ENCODE peak calls at places on chromosomes 16 and 17, in five cellular contexts. One of them, this sample, is unnamed.

GRCh38 chr16:72819345-72819744 is 228.6 kb downstream of the ZFHX3 start:
- DNase-seq in neural progenitor cell: no peak
- DNase-seq in Calu3: no peak
- DNase-seq in progenitor cell of endocrine pancreas: no peak
- DNase-seq in spleen: no peak
- DNase-seq in this sample: no peak

GRCh38 chr17:39781028-39781800 is 43.5 kb downstream of the GRB7 start:
- DNase-seq in neural progenitor cell: no peak
- DNase-seq in Calu3: peak
- DNase-seq in progenitor cell of endocrine pancreas: no peak
- DNase-seq in spleen: no peak
- DNase-seq in this sample: no peak

GRCh38 chr17:79745641-79746105 is 14.9 kb downstream of the ENPP7 start:
- DNase-seq in neural progenitor cell: no peak
- DNase-seq in Calu3: no peak
- DNase-seq in progenitor cell of endocrine pancreas: no peak
- DNase-seq in spleen: no peak
- DNase-seq in this sample: no peak

GRCh38 chr16:69131167-69131748 is 1.1 kb downstream of the CHTF8 start:
- DNase-seq in neural progenitor cell: peak
- DNase-seq in Calu3: no peak
- DNase-seq in progenitor cell of endocrine pancreas: no peak
- DNase-seq in spleen: peak
- DNase-seq in this sample: peak

GRCh38 chr17:48633266-48633816 is 7.2 kb upstream of the HOXB9 start:
- DNase-seq in neural progenitor cell: no peak
- DNase-seq in Calu3: no peak
- DNase-seq in progenitor cell of endocrine pancreas: no peak
- DNase-seq in spleen: no peak
- DNase-seq in this sample: peak

GRCh38 chr16:79055251-79055972 is 545.1 kb downstream of the MAF start:
- DNase-seq in neural progenitor cell: no peak
- DNase-seq in Calu3: no peak
- DNase-seq in progenitor cell of endocrine pancreas: no peak
- DNase-seq in spleen: no peak
- DNase-seq in this sample: no peak

GRCh38 chr17:72458301-72458700 is 337.5 kb downstream of the SOX9 start:
- DNase-seq in neural progenitor cell: no peak
- DNase-seq in Calu3: no peak
- DNase-seq in progenitor cell of endocrine pancreas: no peak
- DNase-seq in spleen: peak
- DNase-seq in this sample: no peak

GRCh38 chr17:66165537-66166123 is 26.3 kb downstream of the CEP112 start:
- DNase-seq in neural progenitor cell: peak
- DNase-seq in Calu3: peak
- DNase-seq in progenitor cell of endocrine pancreas: no peak
- DNase-seq in spleen: no peak
- DNase-seq in this sample: peak

GRCh38 chr16:85045077-85045476 is 17.5 kb downstream of the KIAA0513 start:
- DNase-seq in neural progenitor cell: no peak
- DNase-seq in Calu3: no peak
- DNase-seq in progenitor cell of endocrine pancreas: no peak
- DNase-seq in spleen: no peak
- DNase-seq in this sample: no peak

DNA sequence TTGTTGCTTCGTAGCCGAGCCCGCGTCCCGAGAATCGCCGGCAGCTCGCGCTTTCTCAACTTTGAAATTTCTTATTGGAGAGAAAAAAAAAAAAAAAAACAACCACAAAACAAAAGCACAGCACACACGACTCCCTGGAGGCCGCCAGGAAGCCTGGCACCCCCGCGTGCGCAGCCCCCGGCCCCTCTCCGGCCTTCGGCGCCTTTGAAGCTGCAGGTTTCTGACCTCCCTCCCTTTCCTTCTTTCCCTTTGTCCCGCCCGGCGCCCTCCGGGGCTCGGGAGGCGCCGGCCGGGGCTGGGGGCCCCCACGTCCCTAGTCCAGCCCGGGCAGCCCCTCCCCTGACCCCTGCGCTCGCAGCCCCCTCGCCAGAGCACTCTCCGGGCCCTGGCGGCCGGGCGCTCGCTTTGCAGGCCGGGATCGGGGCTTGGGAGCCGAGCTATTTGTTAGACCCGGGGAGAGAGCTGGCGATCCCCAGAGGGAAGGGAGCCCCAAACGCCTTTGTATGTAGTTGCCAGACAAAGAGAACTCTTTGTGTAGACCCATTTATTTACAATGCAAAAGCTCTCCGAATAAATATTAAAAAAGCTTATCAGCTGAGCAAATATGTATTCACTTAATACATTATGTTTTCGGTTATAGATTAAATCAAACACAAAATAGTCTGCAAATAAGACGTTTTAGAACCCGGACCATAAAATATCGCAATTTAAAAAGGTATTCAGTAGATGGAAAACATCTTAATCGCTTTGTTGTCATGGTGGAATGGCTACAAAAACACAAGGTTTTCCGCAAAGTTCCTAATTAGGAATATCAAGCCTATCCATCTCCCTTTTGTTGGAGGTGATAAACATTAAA is 2.3 kb downstream of the BAHCC1 start:
- DNase-seq in neural progenitor cell: peak
- DNase-seq in Calu3: no peak
- DNase-seq in progenitor cell of endocrine pancreas: peak
- DNase-seq in spleen: no peak
- DNase-seq in this sample: peak
- TF ChIP-seq CTCF in neural progenitor cell: peak
- TF ChIP-seq CTCF in Calu3: no peak
- TF ChIP-seq CTCF in progenitor cell of endocrine pancreas: peak
- TF ChIP-seq CTCF in spleen: no peak
- TF ChIP-seq CTCF in this sample: peak

DNA sequence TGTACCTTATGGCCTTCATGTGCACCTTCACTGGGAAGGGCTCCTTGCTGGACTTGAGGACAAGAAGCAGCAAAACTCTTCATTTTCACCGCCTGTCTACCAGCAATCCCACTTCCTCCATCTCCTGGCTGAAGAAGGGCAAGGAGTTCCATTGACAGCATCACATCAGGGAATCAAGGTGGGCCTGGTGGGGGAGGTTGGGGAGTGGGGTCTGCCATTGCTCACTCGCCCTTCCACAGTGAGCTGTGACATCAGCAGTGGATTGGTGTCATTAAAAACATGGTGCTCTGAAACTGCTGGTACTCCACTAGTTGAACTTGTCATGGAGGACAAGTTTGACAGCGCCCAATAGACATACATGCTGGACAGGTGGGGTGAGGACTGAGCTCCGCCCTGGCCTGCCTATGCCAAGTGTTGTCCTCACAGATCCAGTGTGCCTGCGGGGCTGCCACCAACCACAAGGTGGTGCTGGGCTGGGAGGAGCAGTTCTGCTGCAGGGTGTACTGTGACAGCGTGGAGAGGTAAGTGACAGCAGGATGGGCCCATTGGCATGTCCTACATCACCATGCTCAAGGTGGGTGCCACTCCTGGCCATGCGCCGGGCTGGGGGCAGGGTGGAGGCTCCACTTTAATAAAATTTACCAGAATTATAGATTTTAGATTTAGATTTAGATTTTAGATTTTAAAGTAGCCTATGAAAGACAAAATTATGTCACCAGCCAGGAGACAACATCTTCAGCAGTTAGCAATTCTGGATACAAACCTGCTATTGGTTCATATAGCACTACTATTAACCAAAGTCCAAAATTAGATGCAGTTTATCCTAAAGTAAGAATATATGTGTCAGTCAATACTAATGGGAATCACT is 1729.1 kb downstream of the TP53TG3F start:
- DNase-seq in neural progenitor cell: no peak
- DNase-seq in Calu3: no peak
- DNase-seq in progenitor cell of endocrine pancreas: no peak
- DNase-seq in spleen: no peak
- DNase-seq in this sample: no peak
- TF ChIP-seq CTCF in neural progenitor cell: no peak
- TF ChIP-seq CTCF in Calu3: no peak
- TF ChIP-seq CTCF in progenitor cell of endocrine pancreas: no peak
- TF ChIP-seq CTCF in spleen: no peak
- TF ChIP-seq CTCF in this sample: no peak

GRCh38 chr17:17902357-17902756 is 65.6 kb upstream of the SREBF1 start:
- DNase-seq in neural progenitor cell: no peak
- DNase-seq in Calu3: no peak
- DNase-seq in progenitor cell of endocrine pancreas: no peak
- DNase-seq in spleen: no peak
- DNase-seq in this sample: no peak
- TF ChIP-seq CTCF in neural progenitor cell: no peak
- TF ChIP-seq CTCF in Calu3: no peak
- TF ChIP-seq CTCF in progenitor cell of endocrine pancreas: no peak
- TF ChIP-seq CTCF in spleen: no peak
- TF ChIP-seq CTCF in this sample: no peak

DNA sequence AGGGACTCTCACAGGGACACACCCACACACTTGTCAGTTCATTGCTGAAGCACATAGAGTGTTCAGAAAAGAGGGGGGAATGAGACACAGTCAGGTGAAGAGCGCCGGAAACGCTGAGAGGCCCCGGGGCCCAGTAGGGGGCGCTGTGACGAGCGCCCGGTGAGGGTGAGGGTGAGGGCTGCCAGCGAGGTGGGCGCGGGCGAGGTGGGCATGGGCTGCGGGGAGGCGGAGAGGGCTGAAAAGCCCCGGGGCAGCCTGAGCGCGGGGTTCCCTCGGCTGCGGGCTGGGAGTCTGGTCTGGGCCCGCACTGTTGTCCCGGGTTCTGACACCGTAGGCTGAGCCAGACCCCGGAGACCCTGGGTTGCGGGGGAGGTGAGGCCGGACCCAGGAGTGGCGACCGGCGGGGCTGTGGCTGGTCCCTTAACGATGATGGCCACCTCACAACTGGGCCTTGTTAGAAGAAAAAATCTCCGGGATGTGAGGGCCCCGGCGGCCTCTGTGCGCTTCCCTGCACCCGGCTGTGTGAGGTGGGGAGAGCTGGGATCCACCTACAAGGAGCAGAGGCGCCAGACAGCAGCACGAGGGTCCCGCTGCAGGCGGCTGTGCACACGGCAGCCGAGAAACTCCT is 91.4 kb downstream of the C16orf78 start:
- DNase-seq in neural progenitor cell: peak
- DNase-seq in Calu3: no peak
- DNase-seq in progenitor cell of endocrine pancreas: peak
- DNase-seq in spleen: peak
- DNase-seq in this sample: peak
- TF ChIP-seq CTCF in neural progenitor cell: peak
- TF ChIP-seq CTCF in Calu3: no peak
- TF ChIP-seq CTCF in progenitor cell of endocrine pancreas: peak
- TF ChIP-seq CTCF in spleen: no peak
- TF ChIP-seq CTCF in this sample: peak

This sample was measured in nephron progenitor cell.